ENCODE peak calls at places on chromosomes 3 and 15, in five cellular contexts. H is NCI-H774, T is head of caudate nucleus, Y is aorta, U is MV-4-11. K is an unnamed sample.
A peak's percentile ranks its signal among the peaks of the same experiment; 100 is the strongest.

GRCh38 chr3:138854940-138855339 is 20.2 kb upstream of the PIK3CB start:
- DNase-seq in H (no peak), T (no peak), Y (peak; percentile 23), U (no peak), K (no peak)

GRCh38 chr3:189842681-189843602 is 211.8 kb downstream of the TP63 start:
- DNase-seq in H (no peak), T (no peak), Y (no peak), U (no peak), K (no peak)

GRCh38 chr3:119570229-119570628 is 9.1 kb upstream of the ADPRH start:
- DNase-seq in H (no peak), T (peak; percentile 7), Y (no peak), U (peak; percentile 96), K (no peak)

GRCh38 chr15:77069521-77070121 is 1.3 kb downstream of the TSPAN3 start:
- DNase-seq in H (no peak), T (no peak), Y (no peak), U (no peak), K (no peak)

GRCh38 chr15:48569591-48570302 is 75.8 kb downstream of the FBN1 start:
- DNase-seq in H (no peak), T (no peak), Y (no peak), U (no peak), K (no peak)

GRCh38 chr3:32226875-32227500 is 11.5 kb upstream of the CMTM8 start:
- DNase-seq in H (no peak), T (no peak), Y (no peak), U (no peak), K (peak; percentile 69)

GRCh38 chr3:53730565-53730964 is 115.7 kb downstream of the CHDH start:
- DNase-seq in H (no peak), T (peak; percentile 72), Y (peak; percentile 82), U (no peak), K (no peak)

GRCh38 chr15:25090073-25090733 is 135.4 kb downstream of the SNRPN start:
- DNase-seq in H (no peak), T (no peak), Y (no peak), U (no peak), K (no peak)

GRCh38 chr3:71305246-71306206 is 278.0 kb downstream of the FOXP1 start:
- DNase-seq in H (no peak), T (peak; percentile 40), Y (no peak), U (no peak), K (no peak)

GRCh38 chr3:29280675-29281264 is at the start of gene RBMS3:
- DNase-seq in H (no peak), T (peak; percentile 59), Y (peak; percentile 93), U (peak; percentile 70), K (peak; percentile 80)

GRCh38 chr3:134186391-134186790 is 64.3 kb downstream of the RYK start:
- DNase-seq in H (no peak), T (no peak), Y (no peak), U (no peak), K (no peak)

GRCh38 chr3:66858656-66859381 is 139.3 kb upstream of the KBTBD8 start:
- DNase-seq in H (no peak), T (no peak), Y (no peak), U (no peak), K (no peak)

GRCh38 chr3:132464066-132464465 is 46.8 kb downstream of the DNAJC13 start:
- DNase-seq in H (no peak), T (no peak), Y (no peak), U (no peak), K (no peak)

K was measured in smooth muscle cell of the brain vasculature.